ENCODE peak calls at places on chromosomes 7 and 10, in four cellular contexts. P is GM12878, Y is H1, J is K562. E is an unnamed sample.
A peak's percentile ranks its signal among the peaks of the same experiment; 100 is the strongest.

GRCh38 chr10:69061305-69062161 is 26.4 kb upstream of the SRGN start:
- DNase-seq in P (no peak), Y (no peak), J (peak; percentile 49), E (peak; percentile 100)

GRCh38 chr10:64813391-64813790 is 1292.2 kb downstream of the REEP3 start:
- DNase-seq in P (no peak), Y (no peak), J (no peak), E (no peak)

GRCh38 chr10:62038609-62039190 is 137.2 kb downstream of the ARID5B start:
- DNase-seq in P (no peak), Y (no peak), J (peak; percentile 57), E (peak; percentile 78)

GRCh38 chr10:69492746-69493462 is 41.6 kb downstream of the TSPAN15 start:
- DNase-seq in P (no peak), Y (no peak), J (no peak), E (no peak)

GRCh38 chr10:80452069-80452468 is 2.0 kb upstream of the TSPAN14 start:
- DNase-seq in P (no peak), Y (no peak), J (no peak), E (no peak)

GRCh38 chr7:31835471-31835870 is 148.5 kb downstream of the PPP1R17 start:
- DNase-seq in P (no peak), Y (no peak), J (no peak), E (no peak)

GRCh38 chr10:74821501-74821900 is 4.9 kb upstream of the KAT6B start:
- DNase-seq in P (no peak), Y (no peak), J (no peak), E (no peak)

GRCh38 chr7:50450691-50451051 is 521 bp upstream of the FIGNL1 start:
- DNase-seq in P (no peak), Y (no peak), J (no peak), E (no peak)

GRCh38 chr10:131843089-131843595 is 57.7 kb upstream of the PPP2R2D start:
- DNase-seq in P (no peak), Y (no peak), J (no peak), E (no peak)

GRCh38 chr10:116410351-116410750 is 17.3 kb upstream of the PNLIPRP3 start:
- DNase-seq in P (no peak), Y (no peak), J (no peak), E (no peak)

GRCh38 chr10:34824870-34825269 is 9.8 kb upstream of the PARD3 start:
- DNase-seq in P (no peak), Y (no peak), J (no peak), E (no peak)

GRCh38 chr7:144164784-144165183 is 18.5 kb upstream of the CTAGE4 start:
- DNase-seq in P (no peak), Y (no peak), J (no peak), E (no peak)

GRCh38 chr7:635227-635626 is 91.3 kb upstream of the DNAAF5 start:
- DNase-seq in P (no peak), Y (no peak), J (no peak), E (no peak)

GRCh38 chr7:146411975-146412374 is 295.4 kb downstream of the CNTNAP2 start:
- DNase-seq in P (no peak), Y (peak; percentile 23), J (no peak), E (no peak)

GRCh38 chr7:29511851-29512250 is 51.8 kb upstream of the PRR15 start:
- DNase-seq in P (no peak), Y (no peak), J (no peak), E (no peak)

GRCh38 chr7:128103498-128104108 is 72.4 kb upstream of the LRRC4 start:
- DNase-seq in P (no peak), Y (no peak), J (no peak), E (no peak)

GRCh38 chr7:91089382-91089963 is 174.8 kb upstream of the FZD1 start:
- DNase-seq in P (no peak), Y (no peak), J (peak; percentile 33), E (peak; percentile 48)

GRCh38 chr10:68603766-68604165 is 43.6 kb downstream of the TET1 start:
- DNase-seq in P (no peak), Y (no peak), J (peak; percentile 26), E (no peak)

GRCh38 chr7:56079450-56080185 is 13.1 kb downstream of the PHKG1 start:
- DNase-seq in P (no peak), Y (no peak), J (no peak), E (peak; percentile 71)

GRCh38 chr7:12802070-12802469 is 114.6 kb downstream of the ARL4A start:
- DNase-seq in P (no peak), Y (no peak), J (no peak), E (no peak)

GRCh38 chr10:112601214-112602090 is 154.4 kb downstream of the VTI1A start:
- DNase-seq in P (no peak), Y (no peak), J (no peak), E (no peak)

GRCh38 chr10:18043148-18043547 is 91.4 kb downstream of the SLC39A12 start:
- DNase-seq in P (no peak), Y (no peak), J (no peak), E (peak; percentile 81)

GRCh38 chr7:71364559-71364958 is 232.6 kb downstream of the GALNT17 start:
- DNase-seq in P (no peak), Y (peak; percentile 5), J (no peak), E (no peak)

GRCh38 chr7:34747842-34748241 is 89.8 kb downstream of the NPSR1 start:
- DNase-seq in P (no peak), Y (no peak), J (no peak), E (no peak)

GRCh38 chr7:30206466-30206865 is 71.7 kb downstream of the MTURN start:
- DNase-seq in P (no peak), Y (no peak), J (no peak), E (peak; percentile 13)

GRCh38 chr7:140972876-140973829 is 41.6 kb downstream of the MRPS33 start:
- DNase-seq in P (no peak), Y (no peak), J (no peak), E (no peak)

GRCh38 chr7:136086712-136087111 is 109.6 kb upstream of the MTPN start:
- DNase-seq in P (peak; percentile 30), Y (peak; percentile 62), J (peak; percentile 44), E (peak; percentile 85)

GRCh38 chr10:31647861-31648260 is 280.8 kb downstream of the ARHGAP12 start:
- DNase-seq in P (no peak), Y (no peak), J (no peak), E (peak; percentile 35)

GRCh38 chr7:24576171-24577052 is 3.2 kb downstream of the PALS2 start:
- DNase-seq in P (peak; percentile 64), Y (no peak), J (peak; percentile 28), E (peak; percentile 77)

GRCh38 chr7:123823898-123824753 is 20.8 kb upstream of the HYAL4 start:
- DNase-seq in P (peak; percentile 42), Y (no peak), J (no peak), E (no peak)

GRCh38 chr10:49662169-49662830 is 17.2 kb upstream of the C10orf53 start:
- DNase-seq in P (no peak), Y (no peak), J (no peak), E (no peak)

GRCh38 chr10:86951184-86951761 is 6.1 kb downstream of the MMRN2 start:
- DNase-seq in P (no peak), Y (no peak), J (no peak), E (no peak)

GRCh38 chr10:86953747-86954680 is 3.4 kb downstream of the MMRN2 start:
- DNase-seq in P (no peak), Y (peak; percentile 88), J (peak; percentile 74), E (peak; percentile 35)

GRCh38 chr10:86950349-86950748 is 7.1 kb downstream of the MMRN2 start:
- DNase-seq in P (no peak), Y (no peak), J (no peak), E (no peak)

GRCh38 chr10:86954681-86955500 is 2.5 kb downstream of the MMRN2 start:
- DNase-seq in P (no peak), Y (no peak), J (no peak), E (no peak)

DNA sequence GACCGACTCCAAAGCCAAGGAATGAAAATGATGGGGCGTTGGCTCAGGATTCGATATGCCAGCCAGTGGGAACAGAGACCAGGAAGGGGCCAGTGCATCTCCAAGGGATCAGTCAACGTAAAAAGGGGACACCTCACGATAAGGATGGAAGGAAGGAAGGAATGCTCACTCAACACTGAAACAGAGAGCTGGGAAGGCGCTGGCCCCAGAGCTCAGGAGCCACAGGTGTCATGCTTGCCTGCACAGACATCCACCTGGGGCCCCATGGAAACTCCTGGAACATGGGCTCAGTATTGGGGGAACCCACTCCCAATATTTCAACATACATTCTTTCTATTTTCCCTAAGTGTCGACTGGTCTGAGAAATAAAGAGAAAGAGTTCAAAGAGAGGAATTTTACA is 5.3 kb downstream of the MMRN2 start:
- DNase-seq in P (no peak), Y (no peak), J (no peak), E (no peak)
- TF ChIP-seq CHD1 in P (no peak), Y (no peak), J (no peak), E (no peak)

GRCh38 chr7:101699884-101700283 is 70.8 kb upstream of the MYL10 start:
- DNase-seq in P (no peak), Y (no peak), J (no peak), E (no peak)
- TF ChIP-seq RAD21 in P (no peak), Y (no peak), J (no peak), E (no peak)

DNA sequence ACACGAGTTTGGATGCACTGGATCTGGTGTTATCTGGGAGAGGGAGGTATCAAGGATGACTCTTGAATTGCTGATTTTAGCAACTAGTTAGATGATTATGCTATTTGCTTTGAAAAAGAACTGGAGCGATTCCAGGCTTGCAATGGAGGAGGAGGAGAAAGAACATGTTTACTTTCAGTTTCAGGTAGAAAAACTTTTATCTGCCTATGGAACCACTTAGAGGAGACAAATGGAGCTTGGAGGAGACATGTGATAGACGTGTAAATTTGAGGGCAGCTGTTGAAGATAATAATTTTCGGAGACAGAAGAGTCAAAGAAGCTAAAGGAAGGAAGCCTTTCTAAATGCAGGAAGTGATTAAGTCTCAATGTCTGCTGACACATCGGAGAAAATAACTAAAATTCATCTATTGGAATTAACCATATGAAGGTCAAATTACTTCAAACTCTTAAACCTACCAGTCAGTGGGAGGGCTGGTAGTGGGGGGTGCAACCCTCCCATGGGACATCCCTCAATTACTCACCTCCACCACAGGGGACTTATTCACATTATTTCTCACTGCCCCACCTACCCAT is 56.4 kb upstream of the GNAI1 start:
- DNase-seq in P (no peak), Y (no peak), J (no peak), E (peak; percentile 40)
- TF ChIP-seq CHD1 in P (no peak), Y (no peak), J (no peak), E (no peak)

GRCh38 chr10:71323407-71323806 is 4.3 kb downstream of the SLC29A3 start:
- DNase-seq in P (no peak), Y (no peak), J (peak; percentile 61), E (peak; percentile 33)
- TF ChIP-seq RAD21 in P (no peak), Y (no peak), J (no peak), E (no peak)

DNA sequence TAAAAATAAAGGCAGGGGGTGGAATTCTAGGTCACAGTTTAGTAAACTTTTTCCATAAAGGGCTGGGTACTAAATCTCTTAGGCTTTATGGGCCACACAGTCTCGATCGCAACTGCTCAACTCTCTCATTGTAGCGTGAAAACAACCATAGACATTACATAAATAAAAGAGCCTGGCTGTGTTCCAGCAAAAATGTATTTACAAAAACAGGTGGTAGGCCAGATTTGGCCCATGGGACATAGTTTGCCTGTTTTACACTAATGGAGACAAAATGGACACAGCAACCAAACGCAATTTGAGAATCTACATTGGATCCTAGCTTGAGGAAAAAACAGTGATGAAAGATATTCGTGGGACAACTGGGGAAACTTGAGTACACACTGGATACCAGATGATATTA is 23.2 kb upstream of the MALSU1 start:
- DNase-seq in P (no peak), Y (no peak), J (no peak), E (no peak)
- TF ChIP-seq CHD1 in P (no peak), Y (no peak), J (no peak), E (no peak)

GRCh38 chr10:99172130-99172738 is 63.4 kb downstream of the HPSE2 start:
- DNase-seq in P (no peak), Y (peak; percentile 13), J (peak; percentile 14), E (peak; percentile 51)
- TF ChIP-seq RAD21 in P (peak; percentile 43), Y (peak; percentile 92), J (peak; percentile 62), E (peak; percentile 43)